ENCODE peak calls at places on chromosome 3, in eight cellular contexts. A is H9; Q is mesothelial cell of epicardium; F is lower lobe of right lung; E is PC-3; L is neural progenitor cell; R is stimulated activated CD4-positive, alpha-beta T cell treated with anti-CD3 and anti-CD28 coated beads, Interleukin-1b, Interleukin-23, amount 100 ng/mL, for 1 hour; T is HT-29. G is an unnamed sample.

GRCh38 chr3:61812517-61812916 is 251.1 kb downstream of the PTPRG start:
- DNase-seq in A (no peak), Q (no peak), F (no peak), E (no peak), L (no peak), R (no peak), T (no peak), G (no peak)

GRCh38 chr3:18237251-18238005 is 187.7 kb downstream of the SATB1 start:
- DNase-seq in A (no peak), Q (no peak), F (no peak), E (peak; percentile 91), L (no peak), R (no peak), T (no peak), G (no peak)

GRCh38 chr3:18297131-18297530 is 128.0 kb downstream of the SATB1 start:
- DNase-seq in A (no peak), Q (no peak), F (no peak), E (no peak), L (no peak), R (no peak), T (no peak), G (no peak)

GRCh38 chr3:127149621-127150310 is 43.2 kb upstream of the PRR23E start:
- DNase-seq in A (no peak), Q (no peak), F (no peak), E (no peak), L (no peak), R (no peak), T (no peak), G (no peak)

GRCh38 chr3:21273256-21273999 is 477.6 kb downstream of the ZNF385D start:
- DNase-seq in A (no peak), Q (no peak), F (no peak), E (no peak), L (no peak), R (no peak), T (no peak), G (no peak)

GRCh38 chr3:120448707-120449650 is 1.8 kb downstream of the FSTL1 start:
- DNase-seq in A (no peak), Q (no peak), F (no peak), E (peak; percentile 72), L (peak; percentile 43), R (no peak), T (no peak), G (no peak)

GRCh38 chr3:188624384-188624783 is 470.4 kb downstream of the LPP start:
- DNase-seq in A (no peak), Q (no peak), F (no peak), E (no peak), L (no peak), R (no peak), T (no peak), G (no peak)

GRCh38 chr3:127676456-127676855 is 3.7 kb downstream of the ABTB1 start:
- DNase-seq in A (peak; percentile 15), Q (no peak), F (no peak), E (no peak), L (no peak), R (no peak), T (no peak), G (peak; percentile 54)

GRCh38 chr3:5219216-5219615 is 31.7 kb downstream of the EDEM1 start:
- DNase-seq in A (no peak), Q (no peak), F (no peak), E (no peak), L (peak; percentile 33), R (no peak), T (no peak), G (no peak)

GRCh38 chr3:141335531-141336042 is 32.7 kb upstream of the ZBTB38 start:
- DNase-seq in A (no peak), Q (no peak), F (no peak), E (no peak), L (no peak), R (no peak), T (no peak), G (no peak)

GRCh38 chr3:73069187-73069586 is 7.7 kb downstream of the EBLN2 start:
- DNase-seq in A (no peak), Q (no peak), F (no peak), E (no peak), L (no peak), R (no peak), T (no peak), G (no peak)

GRCh38 chr3:127822836-127823589 is 698 bp upstream of the MGLL start:
- DNase-seq in A (no peak), Q (no peak), F (peak; percentile 80), E (peak; percentile 29), L (peak; percentile 66), R (no peak), T (peak; percentile 56), G (no peak)

GRCh38 chr3:50210510-50211367 is 5.7 kb downstream of the SLC38A3 start:
- DNase-seq in A (peak; percentile 63), Q (no peak), F (no peak), E (no peak), L (no peak), R (no peak), T (no peak), G (no peak)

GRCh38 chr3:141229132-141229531 is 2.5 kb upstream of the PXYLP1 start:
- DNase-seq in A (no peak), Q (no peak), F (no peak), E (no peak), L (no peak), R (no peak), T (no peak), G (peak; percentile 20)

GRCh38 chr3:8298021-8298954 is 203.3 kb upstream of the LMCD1 start:
- DNase-seq in A (no peak), Q (no peak), F (no peak), E (no peak), L (no peak), R (no peak), T (no peak), G (no peak)

GRCh38 chr3:48504051-48504946 is at the start of gene SHISA5:
- DNase-seq in A (peak; percentile 61), Q (peak; percentile 39), F (peak; percentile 84), E (peak; percentile 63), L (peak; percentile 80), R (no peak), T (no peak), G (peak; percentile 77)

GRCh38 chr3:194984026-194984425 is 286.9 kb downstream of the XXYLT1 start:
- DNase-seq in A (no peak), Q (no peak), F (no peak), E (no peak), L (no peak), R (no peak), T (no peak), G (peak; percentile 40)

GRCh38 chr3:142873569-142873968 is 15.3 kb downstream of the PCOLCE2 start:
- DNase-seq in A (no peak), Q (no peak), F (no peak), E (no peak), L (no peak), R (no peak), T (no peak), G (no peak)

GRCh38 chr3:192802957-192803899 is 75.9 kb upstream of the FGF12 start:
- DNase-seq in A (no peak), Q (no peak), F (no peak), E (peak; percentile 66), L (peak; percentile 66), R (no peak), T (peak; percentile 60), G (no peak)

GRCh38 chr3:72031581-72031980 is 246.6 kb upstream of the PROK2 start:
- DNase-seq in A (no peak), Q (no peak), F (peak; percentile 51), E (peak; percentile 47), L (no peak), R (no peak), T (no peak), G (no peak)

GRCh38 chr3:105255351-105255750 is 111.4 kb upstream of the ALCAM start:
- DNase-seq in A (no peak), Q (no peak), F (no peak), E (no peak), L (no peak), R (no peak), T (no peak), G (no peak)

GRCh38 chr3:29759443-29760033 is 478.7 kb downstream of the RBMS3 start:
- DNase-seq in A (no peak), Q (no peak), F (no peak), E (peak; percentile 32), L (peak; percentile 71), R (no peak), T (no peak), G (no peak)

GRCh38 chr3:40780341-40780800 is 255.6 kb downstream of the ZNF621 start:
- DNase-seq in A (peak; percentile 42), Q (no peak), F (peak; percentile 78), E (peak; percentile 4), L (peak; percentile 68), R (no peak), T (no peak), G (no peak)

GRCh38 chr3:71103430-71103881 is 480.1 kb downstream of the FOXP1 start:
- DNase-seq in A (no peak), Q (no peak), F (peak; percentile 56), E (peak; percentile 79), L (no peak), R (no peak), T (no peak), G (no peak)

GRCh38 chr3:69463546-69463945 is 77.7 kb upstream of the FRMD4B start:
- DNase-seq in A (no peak), Q (no peak), F (no peak), E (peak; percentile 63), L (no peak), R (no peak), T (no peak), G (no peak)